ENCODE peak calls at places on chromosome 16, in seven cellular contexts. V is mucosa of descending colon, M is prostate gland, F is PC-3, I is SK-N-SH, T is AG10803, K is GM12865. L is an unnamed sample.

GRCh38 chr16:79598341-79599181 is 2.0 kb downstream of the MAF start:
- DNase-seq in V (peak), M (peak), F (no peak), I (peak), T (peak), K (peak), L (peak)

GRCh38 chr16:89924925-89925307 is 1.8 kb downstream of the TUBB3 start:
- DNase-seq in V (no peak), M (no peak), F (no peak), I (no peak), T (no peak), K (peak), L (no peak)

GRCh38 chr16:30394603-30395154 is 541 bp upstream of the ZNF48 start:
- DNase-seq in V (no peak), M (no peak), F (no peak), I (no peak), T (no peak), K (no peak), L (peak)

GRCh38 chr16:54926166-54926838 is 4.4 kb upstream of the IRX5 start:
- DNase-seq in V (no peak), M (no peak), F (no peak), I (no peak), T (peak), K (no peak), L (no peak)

GRCh38 chr16:86229866-86230656 is 280.3 kb upstream of the FOXF1 start:
- DNase-seq in V (no peak), M (no peak), F (no peak), I (no peak), T (no peak), K (no peak), L (no peak)

GRCh38 chr16:1363501-1364041 is 11.8 kb downstream of the GNPTG start:
- DNase-seq in V (peak), M (peak), F (peak), I (peak), T (peak), K (peak), L (peak)

GRCh38 chr16:85486256-85486915 is 126.7 kb upstream of the GSE1 start:
- DNase-seq in V (no peak), M (no peak), F (no peak), I (no peak), T (no peak), K (no peak), L (no peak)

GRCh38 chr16:23207485-23207884 is 24.9 kb downstream of the SCNN1G start:
- DNase-seq in V (no peak), M (no peak), F (no peak), I (peak), T (no peak), K (no peak), L (no peak)

GRCh38 chr16:25605381-25605780 is 86.4 kb upstream of the HS3ST4 start:
- DNase-seq in V (no peak), M (no peak), F (no peak), I (no peak), T (no peak), K (no peak), L (no peak)

GRCh38 chr16:72884037-72884436 is 163.9 kb downstream of the ZFHX3 start:
- DNase-seq in V (no peak), M (no peak), F (peak), I (no peak), T (peak), K (no peak), L (peak)

GRCh38 chr16:51666821-51667220 is 515.8 kb upstream of the SALL1 start:
- DNase-seq in V (no peak), M (no peak), F (no peak), I (no peak), T (peak), K (no peak), L (no peak)

GRCh38 chr16:7397901-7398300 is 65.3 kb downstream of the RBFOX1 start:
- DNase-seq in V (no peak), M (no peak), F (no peak), I (no peak), T (peak), K (no peak), L (peak)

GRCh38 chr16:14371778-14372431 is 258.2 kb downstream of the PARN start:
- DNase-seq in V (no peak), M (no peak), F (peak), I (no peak), T (no peak), K (no peak), L (no peak)

GRCh38 chr16:720507-720989 is 398 bp upstream of the ANTKMT start:
- DNase-seq in V (no peak), M (no peak), F (peak), I (peak), T (peak), K (peak), L (peak)

GRCh38 chr16:83953796-83954576 is 946 bp downstream of the OSGIN1 start:
- DNase-seq in V (peak), M (peak), F (peak), I (no peak), T (peak), K (peak), L (peak)

GRCh38 chr16:85321856-85322271 is 209.6 kb upstream of the CIBAR2 start:
- DNase-seq in V (peak), M (peak), F (no peak), I (peak), T (peak), K (no peak), L (peak)

GRCh38 chr16:1512174-1512573 is 19.0 kb downstream of the TELO2 start:
- DNase-seq in V (no peak), M (no peak), F (no peak), I (no peak), T (no peak), K (no peak), L (no peak)

GRCh38 chr16:70693231-70693671 is 7.4 kb upstream of the MTSS2 start:
- DNase-seq in V (no peak), M (no peak), F (no peak), I (no peak), T (peak), K (no peak), L (no peak)

GRCh38 chr16:2952679-2953078 is 11.4 kb upstream of the KREMEN2 start:
- DNase-seq in V (no peak), M (peak), F (peak), I (no peak), T (no peak), K (no peak), L (no peak)

GRCh38 chr16:2761886-2762583 is 9.6 kb downstream of the SRRM2 start:
- DNase-seq in V (no peak), M (no peak), F (no peak), I (no peak), T (no peak), K (no peak), L (no peak)

GRCh38 chr16:85625485-85626117 is 12.5 kb downstream of the GSE1 start:
- DNase-seq in V (no peak), M (no peak), F (no peak), I (no peak), T (no peak), K (no peak), L (no peak)

GRCh38 chr16:6694636-6695035 is 638.0 kb upstream of the RBFOX1 start:
- DNase-seq in V (no peak), M (no peak), F (no peak), I (no peak), T (no peak), K (no peak), L (no peak)

GRCh38 chr16:82700541-82701240 is 73.9 kb downstream of the CDH13 start:
- DNase-seq in V (no peak), M (no peak), F (no peak), I (no peak), T (peak), K (peak), L (peak)

GRCh38 chr16:28213396-28213795 is 1.6 kb upstream of the XPO6 start:
- DNase-seq in V (no peak), M (no peak), F (no peak), I (no peak), T (no peak), K (no peak), L (no peak)

GRCh38 chr16:71383054-71383773 is 24.7 kb downstream of the CALB2 start:
- DNase-seq in V (no peak), M (no peak), F (peak), I (no peak), T (peak), K (peak), L (peak)

GRCh38 chr16:4653981-4654380 is 29.4 kb downstream of the MGRN1 start:
- DNase-seq in V (peak), M (no peak), F (no peak), I (no peak), T (no peak), K (no peak), L (peak)

GRCh38 chr16:57147381-57148191 is 38.3 kb downstream of the PSME3IP1 start:
- DNase-seq in V (no peak), M (peak), F (no peak), I (peak), T (peak), K (peak), L (peak)

GRCh38 chr16:64116151-64116550 is 1005.7 kb downstream of the CDH11 start:
- DNase-seq in V (no peak), M (no peak), F (no peak), I (no peak), T (no peak), K (no peak), L (no peak)

GRCh38 chr16:29904947-29905346 is 4.7 kb downstream of the ASPHD1 start:
- DNase-seq in V (no peak), M (no peak), F (no peak), I (no peak), T (no peak), K (no peak), L (no peak)

GRCh38 chr16:22898131-22898530 is 84.2 kb downstream of the HS3ST2 start:
- DNase-seq in V (no peak), M (no peak), F (no peak), I (no peak), T (no peak), K (no peak), L (no peak)

GRCh38 chr16:1299868-1300203 is 9.6 kb upstream of the UBE2I start:
- DNase-seq in V (no peak), M (no peak), F (no peak), I (no peak), T (no peak), K (no peak), L (no peak)

GRCh38 chr16:27784351-27785306 is 234.7 kb downstream of the KATNIP start:
- DNase-seq in V (no peak), M (no peak), F (no peak), I (peak), T (no peak), K (no peak), L (no peak)

GRCh38 chr16:72025404-72026114 is 17.0 kb downstream of the DHODH start:
- DNase-seq in V (no peak), M (no peak), F (no peak), I (no peak), T (no peak), K (no peak), L (no peak)

GRCh38 chr16:56866955-56867830 is 2.2 kb downstream of the SLC12A3 start:
- DNase-seq in V (peak), M (peak), F (peak), I (peak), T (peak), K (peak), L (peak)

GRCh38 chr16:2341456-2342447 is 1.2 kb upstream of the ABCA3 start:
- DNase-seq in V (peak), M (no peak), F (no peak), I (no peak), T (no peak), K (peak), L (no peak)

GRCh38 chr16:20430948-20431347 is 20.4 kb upstream of the ACSM2A start:
- DNase-seq in V (no peak), M (no peak), F (no peak), I (no peak), T (no peak), K (no peak), L (no peak)

GRCh38 chr16:10866196-10866976 is 10.6 kb upstream of the CIITA start:
- DNase-seq in V (no peak), M (no peak), F (no peak), I (no peak), T (peak), K (no peak), L (no peak)

GRCh38 chr16:66925322-66925840 is at the start of gene RRAD:
- DNase-seq in V (no peak), M (no peak), F (no peak), I (no peak), T (peak), K (no peak), L (peak)
- H3K4me3 ChIP-seq in V (no peak), M (peak), F (peak), I (peak), T (peak), K (peak), L (peak)

GRCh38 chr16:87951550-87952538 is 610 bp downstream of the BANP start:
- DNase-seq in V (peak), M (no peak), F (no peak), I (peak), T (peak), K (peak), L (no peak)
- TF ChIP-seq CTCF in V (no peak), M (no peak), F (no peak), I (peak), T (peak), K (no peak), L (no peak)

GRCh38 chr16:53358884-53359283 is 75.4 kb upstream of the RBL2 start:
- DNase-seq in V (no peak), M (no peak), F (no peak), I (no peak), T (no peak), K (peak), L (no peak)

GRCh38 chr16:53357955-53358354 is 76.3 kb upstream of the RBL2 start:
- DNase-seq in V (no peak), M (no peak), F (no peak), I (no peak), T (no peak), K (no peak), L (no peak)

GRCh38 chr16:53356478-53357207 is 77.6 kb upstream of the RBL2 start:
- DNase-seq in V (no peak), M (no peak), F (no peak), I (no peak), T (no peak), K (no peak), L (no peak)

GRCh38 chr16:53357208-53357586 is 77.1 kb upstream of the RBL2 start:
- DNase-seq in V (no peak), M (no peak), F (no peak), I (no peak), T (no peak), K (no peak), L (no peak)

GRCh38 chr16:53355064-53355463 is 79.2 kb upstream of the RBL2 start:
- DNase-seq in V (no peak), M (no peak), F (no peak), I (no peak), T (no peak), K (no peak), L (no peak)
- H3K4me3 ChIP-seq in V (no peak), M (no peak), F (no peak), I (no peak), T (no peak), K (no peak), L (no peak)

DNA sequence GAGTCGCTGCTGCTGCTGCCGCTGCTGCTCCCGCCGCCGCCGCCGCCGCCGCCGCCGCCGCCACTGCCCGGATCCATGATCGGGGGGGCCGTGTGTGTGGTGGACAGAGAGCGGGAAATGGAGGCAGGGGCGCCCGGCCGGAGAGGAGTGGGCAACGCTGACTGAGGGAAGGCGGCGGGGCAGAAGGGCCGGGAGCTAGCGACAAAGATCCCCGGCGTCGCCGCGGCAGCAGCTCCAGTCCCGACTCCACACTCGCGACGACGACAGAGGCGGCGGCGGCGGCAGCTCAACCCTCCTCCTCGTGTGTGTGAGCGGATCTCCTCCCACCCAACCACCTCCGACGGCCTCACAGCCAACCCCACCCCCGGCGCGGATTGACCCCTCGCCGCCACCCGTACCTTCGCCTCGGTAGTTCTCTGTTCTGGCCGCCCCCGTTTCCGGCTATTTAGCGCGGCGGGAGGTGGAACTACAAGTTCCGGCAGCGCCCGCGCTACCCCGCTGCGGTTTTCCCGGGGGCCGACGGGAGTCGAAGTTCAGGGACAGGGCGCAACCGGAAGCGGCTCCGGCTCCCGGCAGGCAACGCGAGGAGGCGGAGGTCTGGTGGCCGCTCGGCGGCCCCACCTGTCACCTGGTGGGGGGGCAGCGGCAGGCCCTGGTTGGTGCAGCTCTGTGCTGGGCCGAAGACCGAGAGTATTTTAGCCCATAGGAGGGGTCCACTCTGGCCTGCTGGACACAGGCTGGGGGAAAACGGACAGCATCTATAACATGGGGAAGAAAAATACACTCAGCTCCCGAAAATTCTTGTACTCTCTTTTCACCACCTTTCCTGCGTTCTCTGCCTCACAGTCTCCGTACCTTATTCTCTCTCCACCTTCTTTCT is at the start of gene GSPT1:
- DNase-seq in V (peak), M (peak), F (peak), I (peak), T (peak), K (peak), L (peak)
- TF ChIP-seq CTCF in V (peak), M (no peak), F (no peak), I (peak), T (peak), K (peak), L (no peak)

DNA sequence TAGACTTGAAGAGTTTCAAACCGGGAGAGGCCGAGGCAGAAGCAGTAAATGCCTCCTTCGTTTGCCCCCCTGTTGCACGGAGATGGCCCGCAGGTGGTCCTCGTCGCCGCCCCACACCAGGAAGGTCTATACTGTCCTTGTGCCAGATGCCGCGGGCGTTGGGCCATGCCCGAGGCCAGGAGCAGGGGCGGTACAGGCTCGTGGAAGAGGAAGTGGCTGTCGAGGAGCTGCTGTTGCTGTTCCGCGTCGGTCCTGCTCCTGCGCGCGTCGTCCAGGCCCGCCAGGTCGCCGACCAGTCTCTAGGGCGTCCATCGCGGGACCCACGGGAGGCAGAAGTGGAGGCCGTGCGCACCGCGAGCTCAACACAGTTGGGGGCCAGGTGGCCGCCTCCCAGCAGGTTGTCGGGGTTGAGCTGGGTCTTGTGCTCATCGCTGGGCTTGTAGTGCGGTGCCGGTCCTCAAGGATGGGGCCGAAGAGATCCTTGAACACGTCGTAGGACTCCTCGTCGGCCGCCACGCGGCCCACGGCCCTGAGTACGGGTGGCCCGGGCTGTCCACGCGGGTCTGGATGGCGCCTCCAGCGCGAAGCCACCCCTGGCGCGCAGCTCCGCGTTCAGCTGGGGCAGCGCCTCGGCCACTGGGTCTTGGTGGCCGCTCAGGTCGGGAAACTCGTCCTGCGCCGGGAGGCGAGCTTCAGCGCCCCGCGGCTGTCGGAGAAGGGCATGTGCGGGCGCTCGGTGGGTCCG is 13.1 kb upstream of the C16orf87 start:
- DNase-seq in V (no peak), M (no peak), F (no peak), I (no peak), T (no peak), K (no peak), L (no peak)
- H3K4me3 ChIP-seq in V (no peak), M (no peak), F (no peak), I (no peak), T (no peak), K (no peak), L (no peak)

DNA sequence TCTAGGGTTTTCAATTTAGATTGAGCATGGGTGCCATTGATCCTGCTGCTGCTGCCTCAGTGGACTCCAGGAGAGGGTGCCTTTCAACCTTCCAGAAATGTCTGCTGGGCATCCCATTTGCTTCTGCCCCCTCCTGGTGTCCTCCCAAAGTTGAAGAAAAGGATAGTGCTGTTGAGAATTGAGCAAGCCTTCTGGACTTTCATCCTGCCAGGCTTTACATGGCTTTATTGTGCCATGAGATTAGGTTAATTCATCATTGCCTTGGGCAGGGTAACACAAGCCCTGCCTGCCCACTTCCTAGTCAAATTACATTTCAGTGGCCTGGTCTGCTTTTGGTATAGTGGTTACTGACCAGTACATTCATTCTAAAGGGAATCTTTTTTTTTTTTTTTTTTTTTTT is 17.9 kb upstream of the TANGO6 start:
- DNase-seq in V (peak), M (no peak), F (no peak), I (no peak), T (no peak), K (no peak), L (no peak)
- TF ChIP-seq CTCF in V (no peak), M (no peak), F (no peak), I (no peak), T (no peak), K (no peak), L (no peak)

GRCh38 chr16:8590811-8591210 is 500 bp upstream of the TMEM114 start:
- DNase-seq in V (no peak), M (no peak), F (no peak), I (no peak), T (no peak), K (no peak), L (no peak)

GRCh38 chr16:8590161-8590688 is at the start of gene TMEM114:
- DNase-seq in V (no peak), M (no peak), F (no peak), I (peak), T (no peak), K (no peak), L (no peak)

GRCh38 chr16:8589293-8590160 is 784 bp downstream of the TMEM114 start:
- DNase-seq in V (no peak), M (no peak), F (no peak), I (peak), T (no peak), K (no peak), L (no peak)

GRCh38 chr16:8587065-8587464 is 3.2 kb downstream of the TMEM114 start:
- DNase-seq in V (no peak), M (no peak), F (no peak), I (no peak), T (no peak), K (no peak), L (no peak)

GRCh38 chr16:8588703-8589292 is 1.5 kb downstream of the TMEM114 start:
- DNase-seq in V (no peak), M (no peak), F (no peak), I (peak), T (no peak), K (no peak), L (no peak)
- H3K4me3 ChIP-seq in V (no peak), M (no peak), F (no peak), I (no peak), T (no peak), K (no peak), L (no peak)

GRCh38 chr16:59342669-59343068 is 608.6 kb upstream of the GOT2 start:
- DNase-seq in V (no peak), M (no peak), F (no peak), I (no peak), T (no peak), K (no peak), L (no peak)

GRCh38 chr16:59339871-59340270 is 605.8 kb upstream of the GOT2 start:
- DNase-seq in V (no peak), M (no peak), F (no peak), I (no peak), T (no peak), K (no peak), L (no peak)

GRCh38 chr16:59341368-59341767 is 607.3 kb upstream of the GOT2 start:
- DNase-seq in V (no peak), M (no peak), F (no peak), I (no peak), T (no peak), K (no peak), L (no peak)
- TF ChIP-seq CTCF in V (no peak), M (no peak), F (no peak), I (no peak), T (no peak), K (no peak), L (no peak)